ENCODE peak calls at places on chromosomes 2 and 18, in six cellular contexts. A, O, U, E, N and V are unnamed samples.

GRCh38 chr2:31253344-31254155 is 19.6 kb downstream of the EHD3 start:
- DNase-seq in N (no peak), O (no peak), E (no peak), A (no peak), U (no peak), V (no peak)

GRCh38 chr2:152864601-152865000 is 146.2 kb downstream of the ARL6IP6 start:
- DNase-seq in A (no peak), E (no peak), U (no peak), O (no peak), N (no peak), V (no peak)

GRCh38 chr2:222709191-222709891 is 37.9 kb downstream of the MOGAT1 start:
- DNase-seq in O (peak; percentile 40), U (no peak), N (peak; percentile 99), A (peak; percentile 65), E (no peak), V (peak; percentile 45)

GRCh38 chr2:9596621-9597311 is 34.0 kb downstream of the YWHAQ start:
- DNase-seq in U (no peak), A (no peak), O (no peak), E (no peak), N (no peak), V (no peak)

GRCh38 chr2:14749869-14750268 is 117.4 kb downstream of the LRATD1 start:
- DNase-seq in A (no peak), N (no peak), E (no peak), U (no peak), O (no peak), V (no peak)

GRCh38 chr2:30239308-30240161 is 8.2 kb downstream of the LBH start:
- DNase-seq in A (peak; percentile 89), N (peak; percentile 60), O (peak; percentile 79), U (peak; percentile 79), E (no peak), V (peak; percentile 69)

GRCh38 chr18:79585395-79586370 is 93.9 kb upstream of the CTDP1 start:
- DNase-seq in A (no peak), U (peak; percentile 65), O (peak; percentile 6), N (no peak), E (no peak), V (no peak)

GRCh38 chr2:33322607-33323006 is 153.8 kb upstream of the RASGRP3 start:
- DNase-seq in A (no peak), O (no peak), U (no peak), E (no peak), N (no peak), V (no peak)

GRCh38 chr2:174350018-174350417 is 15.3 kb downstream of the SP9 start:
- DNase-seq in N (no peak), E (no peak), U (no peak), O (no peak), A (no peak), V (no peak)

GRCh38 chr2:174356347-174356746 is 21.6 kb downstream of the SP9 start:
- DNase-seq in O (no peak), A (no peak), E (no peak), U (no peak), N (no peak), V (no peak)

GRCh38 chr2:174353004-174353403 is 18.2 kb downstream of the SP9 start:
- DNase-seq in E (no peak), N (no peak), A (no peak), U (no peak), O (no peak), V (no peak)

GRCh38 chr2:174344716-174345472 is 10.1 kb downstream of the SP9 start:
- DNase-seq in N (peak; percentile 51), U (no peak), A (no peak), O (no peak), E (no peak), V (no peak)

GRCh38 chr2:174350593-174351181 is 15.9 kb downstream of the SP9 start:
- DNase-seq in E (no peak), O (no peak), U (no peak), N (no peak), A (no peak), V (no peak)
- TF ChIP-seq EP300 in E (no peak), O (no peak), U (no peak), N (no peak), A (no peak), V (no peak)

DNA sequence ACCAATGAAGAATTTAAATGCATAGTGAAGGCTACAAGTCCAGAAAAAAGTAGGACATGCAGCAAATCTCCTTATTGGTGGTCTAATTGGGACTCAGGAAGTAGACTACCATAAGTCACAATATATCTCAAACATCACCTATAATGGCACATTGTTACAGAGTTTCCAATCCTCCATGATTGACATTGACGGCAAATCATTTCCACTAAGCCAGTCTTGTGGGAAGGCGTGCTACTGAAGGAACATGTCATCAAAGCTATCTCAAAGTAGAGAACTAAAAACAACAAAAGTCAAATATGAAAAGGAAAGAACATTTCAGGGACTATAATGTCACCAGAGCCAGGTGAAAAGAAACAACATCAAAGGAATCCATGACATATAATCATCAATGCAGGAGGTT is 166.4 kb upstream of the PID1 start:
- DNase-seq in O (no peak), E (no peak), N (no peak), U (no peak), A (no peak), V (no peak)
- TF ChIP-seq EP300 in O (no peak), E (no peak), N (no peak), U (no peak), A (no peak), V (no peak)

DNA sequence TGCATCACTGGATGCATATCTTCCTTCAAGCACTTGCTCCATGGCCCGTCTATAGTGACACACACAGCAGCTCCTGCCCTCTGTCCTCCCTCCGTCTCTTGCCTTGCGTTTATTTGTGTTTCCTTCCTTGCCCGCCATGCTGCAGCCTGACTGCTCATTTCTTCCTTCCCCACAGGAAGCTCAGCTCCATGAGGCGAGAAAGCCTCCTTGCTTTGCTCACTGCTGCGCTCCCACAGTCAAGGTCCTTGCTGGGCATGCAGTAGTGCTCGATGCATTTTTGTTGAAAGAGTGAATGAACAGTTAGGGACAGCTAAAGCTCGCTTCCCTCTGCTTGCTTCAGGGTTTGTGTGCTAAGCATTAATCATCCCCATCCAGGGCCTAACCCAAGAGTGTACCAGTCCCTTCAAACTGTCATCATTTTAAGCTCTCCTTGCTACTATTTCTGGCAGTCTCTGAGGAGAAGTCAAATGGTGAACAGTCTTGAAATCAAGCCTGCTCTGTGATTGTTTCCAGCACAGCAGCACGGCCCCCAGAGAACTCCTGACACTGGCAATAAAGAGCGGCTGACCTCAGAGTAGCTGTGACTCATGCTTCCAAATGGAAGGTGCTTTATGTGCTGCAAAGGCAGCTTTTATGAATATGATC is 171.7 kb upstream of the SOX11 start:
- DNase-seq in N (no peak), O (no peak), U (no peak), A (no peak), E (no peak), V (no peak)
- TF ChIP-seq EP300 in N (no peak), O (no peak), U (no peak), A (no peak), E (no peak), V (no peak)

GRCh38 chr2:217672472-217672871 is 330.3 kb downstream of the TNS1 start:
- DNase-seq in U (peak; percentile 52), O (no peak), E (no peak), N (no peak), A (no peak), V (no peak)
- TF ChIP-seq EP300 in U (no peak), O (no peak), E (no peak), N (no peak), A (no peak), V (no peak)

DNA sequence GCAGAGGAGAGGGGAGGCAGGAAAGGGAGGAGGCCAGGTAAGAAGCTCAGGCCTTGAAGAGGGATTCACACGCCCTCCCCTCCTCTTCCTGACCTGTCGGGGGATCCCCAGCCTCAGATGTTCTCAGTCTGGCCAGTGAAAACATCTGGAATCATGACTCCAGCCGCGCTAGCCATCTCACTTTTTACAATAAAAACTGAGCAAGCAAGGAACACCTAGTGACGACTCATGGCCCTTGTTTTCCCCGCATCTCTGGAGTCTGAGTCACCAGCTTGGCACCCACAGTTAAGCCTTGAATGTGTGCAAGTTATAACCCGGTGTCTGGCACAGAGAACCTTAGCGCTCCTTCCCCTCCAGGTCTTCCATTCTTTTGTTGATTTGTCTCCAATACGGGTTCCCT is 74.3 kb downstream of the SH3BP4 start:
- DNase-seq in E (no peak), U (no peak), N (peak; percentile 47), O (peak; percentile 34), A (peak; percentile 62), V (peak; percentile 61)
- TF ChIP-seq EP300 in E (no peak), U (no peak), N (no peak), O (no peak), A (peak; percentile 33), V (no peak)

DNA sequence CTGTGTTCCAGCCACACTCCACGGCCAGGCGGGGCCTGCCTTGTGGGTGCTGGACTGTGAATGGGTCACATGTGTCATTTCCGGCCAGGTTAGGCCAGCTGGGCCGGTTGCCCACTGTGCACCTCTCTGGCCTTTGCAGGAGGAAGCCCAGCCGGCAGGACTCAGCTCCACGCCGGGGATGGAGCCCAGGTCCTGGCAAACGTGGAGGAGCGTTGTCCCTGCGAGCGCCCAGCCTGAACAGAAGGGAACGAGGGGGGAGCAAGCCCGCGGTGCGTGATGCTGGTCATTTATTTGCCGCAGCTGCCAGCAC is 152.9 kb downstream of the PXDN start:
- DNase-seq in O (no peak), N (no peak), A (no peak), U (peak; percentile 65), E (peak; percentile 78), V (no peak)
- TF ChIP-seq EP300 in O (no peak), N (no peak), A (no peak), U (no peak), E (no peak), V (no peak)

DNA sequence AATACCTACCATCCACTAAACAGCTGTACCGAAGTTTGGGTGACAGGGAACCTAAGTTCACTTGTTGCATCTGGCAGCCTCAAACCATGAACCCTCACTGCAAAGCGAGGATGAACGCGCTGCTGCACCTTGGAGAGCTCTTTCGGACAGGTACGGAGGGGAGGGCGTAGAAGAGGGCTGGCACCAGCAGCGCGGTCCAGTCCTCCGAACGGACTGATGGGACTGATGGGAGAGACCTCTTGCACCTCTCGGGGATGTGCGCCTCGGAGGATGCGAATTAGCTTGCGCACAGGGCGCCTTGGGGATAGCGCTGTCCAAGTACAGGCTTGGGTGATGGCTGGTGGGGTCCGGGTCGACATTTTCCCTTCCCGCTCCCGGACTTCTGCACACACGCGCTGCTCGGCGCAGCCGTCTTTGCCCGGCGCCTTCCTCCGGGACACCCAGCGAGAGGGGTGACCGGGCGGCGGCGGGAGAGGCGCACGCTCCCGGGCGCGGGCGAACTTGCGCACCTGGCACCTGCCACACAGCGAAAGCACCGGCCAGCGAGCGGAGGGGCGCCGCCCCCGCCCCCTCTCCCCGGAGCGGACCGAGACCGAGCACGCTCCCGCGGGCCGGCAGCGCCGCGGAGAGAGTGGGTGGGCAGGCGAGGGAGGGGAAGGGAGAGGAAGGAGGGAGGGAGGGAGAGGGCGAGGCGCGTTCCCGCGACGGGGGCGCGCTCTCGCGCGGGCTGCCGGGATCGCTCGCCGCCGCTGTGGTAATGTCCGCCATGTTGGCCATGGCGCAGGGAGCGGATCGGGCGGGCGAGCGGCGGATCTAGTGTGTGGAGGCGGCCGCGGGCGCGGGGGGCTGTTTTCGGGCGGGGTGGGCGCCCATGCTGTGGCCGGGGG is at the start of gene EPC2:
- DNase-seq in U (peak; percentile 95), E (peak; percentile 99), A (peak; percentile 47), O (peak; percentile 91), N (peak; percentile 68), V (peak; percentile 91)
- TF ChIP-seq EP300 in U (no peak), E (no peak), A (no peak), O (no peak), N (no peak), V (no peak)

GRCh38 chr2:8408560-8409460 is 273.0 kb upstream of the ID2 start:
- DNase-seq in U (no peak), O (no peak), A (no peak), E (no peak), N (no peak), V (no peak)
- TF ChIP-seq EP300 in U (no peak), O (no peak), A (no peak), E (no peak), N (no peak), V (no peak)